ENCODE peak calls at places on chromosomes 3 and 15, in nine cellular contexts. One of them, this sample, is unnamed.
A peak's percentile ranks its signal among the peaks of the same experiment; 100 is the strongest.

GRCh38 chr3:124033360-124034015 is 41.6 kb upstream of the ROPN1 start:
- DNase-seq in IMR-90: no peak
- DNase-seq in stomach: no peak
- DNase-seq in HCT116: no peak
- DNase-seq in heart left ventricle: peak; percentile 72
- DNase-seq in gastrocnemius medialis: no peak
- DNase-seq in ovary: no peak
- DNase-seq in transverse colon: peak; percentile 10
- DNase-seq in A549: peak; percentile 11
- DNase-seq in this sample: no peak

GRCh38 chr3:187368765-187369450 is 723 bp downstream of the RTP4 start:
- DNase-seq in IMR-90: no peak
- DNase-seq in stomach: no peak
- DNase-seq in HCT116: no peak
- DNase-seq in heart left ventricle: no peak
- DNase-seq in gastrocnemius medialis: no peak
- DNase-seq in ovary: no peak
- DNase-seq in transverse colon: no peak
- DNase-seq in A549: no peak
- DNase-seq in this sample: no peak

GRCh38 chr3:64022451-64023186 is 675 bp downstream of the PSMD6 start:
- DNase-seq in IMR-90: no peak
- DNase-seq in stomach: no peak
- DNase-seq in HCT116: no peak
- DNase-seq in heart left ventricle: no peak
- DNase-seq in gastrocnemius medialis: peak; percentile 36
- DNase-seq in ovary: no peak
- DNase-seq in transverse colon: no peak
- DNase-seq in A549: no peak
- DNase-seq in this sample: peak; percentile 51

GRCh38 chr3:9452417-9452816 is 55.0 kb downstream of the SETD5 start:
- DNase-seq in IMR-90: peak; percentile 19
- DNase-seq in stomach: no peak
- DNase-seq in HCT116: no peak
- DNase-seq in heart left ventricle: no peak
- DNase-seq in gastrocnemius medialis: no peak
- DNase-seq in ovary: no peak
- DNase-seq in transverse colon: no peak
- DNase-seq in A549: no peak
- DNase-seq in this sample: peak; percentile 9

GRCh38 chr3:112769624-112770023 is 77.0 kb downstream of the CD200R1L start:
- DNase-seq in IMR-90: peak; percentile 77
- DNase-seq in stomach: no peak
- DNase-seq in HCT116: no peak
- DNase-seq in heart left ventricle: no peak
- DNase-seq in gastrocnemius medialis: no peak
- DNase-seq in ovary: no peak
- DNase-seq in transverse colon: no peak
- DNase-seq in A549: no peak
- DNase-seq in this sample: no peak

GRCh38 chr3:44125882-44126281 is 115.8 kb upstream of the TOPAZ1 start:
- DNase-seq in IMR-90: no peak
- DNase-seq in stomach: no peak
- DNase-seq in HCT116: no peak
- DNase-seq in heart left ventricle: no peak
- DNase-seq in gastrocnemius medialis: no peak
- DNase-seq in ovary: no peak
- DNase-seq in transverse colon: no peak
- DNase-seq in A549: no peak
- DNase-seq in this sample: no peak

GRCh38 chr15:63783441-63783840 is 50.3 kb downstream of the HERC1 start:
- DNase-seq in IMR-90: no peak
- DNase-seq in stomach: no peak
- DNase-seq in HCT116: no peak
- DNase-seq in heart left ventricle: no peak
- DNase-seq in gastrocnemius medialis: no peak
- DNase-seq in ovary: no peak
- DNase-seq in transverse colon: no peak
- DNase-seq in A549: no peak
- DNase-seq in this sample: no peak

GRCh38 chr3:33578325-33579180 is 138.3 kb upstream of the UBP1 start:
- DNase-seq in IMR-90: peak; percentile 35
- DNase-seq in stomach: no peak
- DNase-seq in HCT116: no peak
- DNase-seq in heart left ventricle: no peak
- DNase-seq in gastrocnemius medialis: no peak
- DNase-seq in ovary: no peak
- DNase-seq in transverse colon: no peak
- DNase-seq in A549: peak; percentile 82
- DNase-seq in this sample: no peak

GRCh38 chr3:132174500-132174899 is 139.7 kb upstream of the CPNE4 start:
- DNase-seq in IMR-90: no peak
- DNase-seq in stomach: no peak
- DNase-seq in HCT116: no peak
- DNase-seq in heart left ventricle: no peak
- DNase-seq in gastrocnemius medialis: no peak
- DNase-seq in ovary: no peak
- DNase-seq in transverse colon: no peak
- DNase-seq in A549: peak; percentile 22
- DNase-seq in this sample: no peak

GRCh38 chr15:61871926-61872522 is 188.2 kb downstream of the VPS13C start:
- DNase-seq in IMR-90: peak; percentile 20
- DNase-seq in stomach: no peak
- DNase-seq in HCT116: peak; percentile 12
- DNase-seq in heart left ventricle: no peak
- DNase-seq in gastrocnemius medialis: no peak
- DNase-seq in ovary: no peak
- DNase-seq in transverse colon: no peak
- DNase-seq in A549: peak; percentile 32
- DNase-seq in this sample: peak; percentile 26

GRCh38 chr3:32583708-32584107 is 13.1 kb upstream of the DYNC1LI1 start:
- DNase-seq in IMR-90: peak; percentile 66
- DNase-seq in stomach: no peak
- DNase-seq in HCT116: no peak
- DNase-seq in heart left ventricle: no peak
- DNase-seq in gastrocnemius medialis: no peak
- DNase-seq in ovary: no peak
- DNase-seq in transverse colon: no peak
- DNase-seq in A549: no peak
- DNase-seq in this sample: no peak

GRCh38 chr3:128794788-128795649 is 69.0 kb downstream of the RAB7A start:
- DNase-seq in IMR-90: peak; percentile 61
- DNase-seq in stomach: peak; percentile 48
- DNase-seq in HCT116: peak; percentile 46
- DNase-seq in heart left ventricle: no peak
- DNase-seq in gastrocnemius medialis: peak; percentile 67
- DNase-seq in ovary: peak; percentile 34
- DNase-seq in transverse colon: peak; percentile 61
- DNase-seq in A549: peak; percentile 54
- DNase-seq in this sample: peak; percentile 83

GRCh38 chr3:172749201-172749965 is 1.1 kb upstream of the ECT2 start:
- DNase-seq in IMR-90: peak; percentile 96
- DNase-seq in stomach: peak; percentile 39
- DNase-seq in HCT116: peak; percentile 90
- DNase-seq in heart left ventricle: no peak
- DNase-seq in gastrocnemius medialis: no peak
- DNase-seq in ovary: no peak
- DNase-seq in transverse colon: no peak
- DNase-seq in A549: peak; percentile 98
- DNase-seq in this sample: no peak

GRCh38 chr3:95097493-95097892 is 1034.6 kb downstream of the NSUN3 start:
- DNase-seq in IMR-90: no peak
- DNase-seq in stomach: peak; percentile 29
- DNase-seq in HCT116: no peak
- DNase-seq in heart left ventricle: no peak
- DNase-seq in gastrocnemius medialis: no peak
- DNase-seq in ovary: no peak
- DNase-seq in transverse colon: peak; percentile 7
- DNase-seq in A549: no peak
- DNase-seq in this sample: no peak

GRCh38 chr15:64096486-64097431 is 977 bp downstream of the SNX1 start:
- DNase-seq in IMR-90: peak; percentile 43
- DNase-seq in stomach: no peak
- DNase-seq in HCT116: no peak
- DNase-seq in heart left ventricle: no peak
- DNase-seq in gastrocnemius medialis: no peak
- DNase-seq in ovary: no peak
- DNase-seq in transverse colon: no peak
- DNase-seq in A549: peak; percentile 49
- DNase-seq in this sample: peak; percentile 73

GRCh38 chr3:108662141-108662738 is 72.7 kb downstream of the DZIP3 start:
- DNase-seq in IMR-90: peak; percentile 83
- DNase-seq in stomach: no peak
- DNase-seq in HCT116: peak; percentile 43
- DNase-seq in heart left ventricle: no peak
- DNase-seq in gastrocnemius medialis: peak; percentile 14
- DNase-seq in ovary: no peak
- DNase-seq in transverse colon: no peak
- DNase-seq in A549: peak; percentile 69
- DNase-seq in this sample: peak; percentile 79

GRCh38 chr15:74402337-74402839 is 31.4 kb downstream of the SEMA7A start:
- DNase-seq in IMR-90: no peak
- DNase-seq in stomach: no peak
- DNase-seq in HCT116: no peak
- DNase-seq in heart left ventricle: no peak
- DNase-seq in gastrocnemius medialis: no peak
- DNase-seq in ovary: no peak
- DNase-seq in transverse colon: no peak
- DNase-seq in A549: no peak
- DNase-seq in this sample: no peak

GRCh38 chr3:101806491-101806890 is 27.5 kb downstream of the NXPE3 start:
- DNase-seq in IMR-90: no peak
- DNase-seq in stomach: no peak
- DNase-seq in HCT116: no peak
- DNase-seq in heart left ventricle: no peak
- DNase-seq in gastrocnemius medialis: no peak
- DNase-seq in ovary: no peak
- DNase-seq in transverse colon: no peak
- DNase-seq in A549: no peak
- DNase-seq in this sample: no peak

GRCh38 chr3:28745904-28746617 is 397.4 kb upstream of the AZI2 start:
- DNase-seq in IMR-90: no peak
- DNase-seq in stomach: no peak
- DNase-seq in HCT116: no peak
- DNase-seq in heart left ventricle: no peak
- DNase-seq in gastrocnemius medialis: peak; percentile 46
- DNase-seq in ovary: no peak
- DNase-seq in transverse colon: no peak
- DNase-seq in A549: no peak
- DNase-seq in this sample: no peak

DNA sequence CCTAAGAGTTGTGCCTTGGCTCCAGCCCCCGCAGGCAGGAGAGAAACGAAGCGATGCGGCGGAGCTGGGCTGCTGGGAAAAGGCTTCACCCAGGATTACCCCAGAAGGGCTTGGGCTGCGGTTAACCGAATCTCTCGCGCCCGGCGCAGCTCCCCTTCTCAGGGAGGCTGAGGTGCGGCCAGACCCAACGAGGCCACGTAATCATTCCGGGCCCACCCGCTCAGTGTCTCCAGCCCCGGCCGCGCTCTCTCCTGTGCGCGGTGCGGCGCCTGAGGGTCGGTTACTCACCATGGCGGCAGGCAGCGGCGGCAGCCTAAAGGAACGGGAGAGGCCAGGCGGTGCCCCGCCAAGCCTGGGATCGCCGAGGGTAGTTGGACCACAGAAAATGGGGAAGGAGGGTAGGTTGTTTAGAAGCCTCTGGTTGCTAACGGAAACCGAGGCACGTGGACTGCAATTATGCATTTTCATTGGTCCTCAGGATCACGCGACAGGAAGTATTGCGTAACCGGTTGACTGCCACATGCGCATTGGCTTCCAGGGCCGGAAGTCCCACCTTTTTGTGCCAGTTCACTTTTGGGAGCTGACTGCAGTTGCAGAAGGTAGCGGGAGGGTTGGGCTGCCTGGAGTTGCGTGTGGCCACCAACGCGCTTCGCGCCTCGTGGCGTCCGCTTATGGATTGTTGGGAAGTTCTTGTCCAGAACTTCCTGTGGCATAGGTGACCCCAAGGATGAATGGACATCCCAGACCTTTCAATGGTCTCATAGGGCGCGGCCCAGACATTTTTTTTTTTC is at the start of gene LZTFL1:
- DNase-seq in IMR-90: peak; percentile 98
- DNase-seq in stomach: peak; percentile 93
- DNase-seq in HCT116: peak; percentile 96
- DNase-seq in heart left ventricle: peak; percentile 90
- DNase-seq in gastrocnemius medialis: peak; percentile 95
- DNase-seq in ovary: peak; percentile 91
- DNase-seq in transverse colon: peak; percentile 94
- DNase-seq in A549: peak; percentile 97
- DNase-seq in this sample: peak; percentile 95
- TF ChIP-seq POLR2A in IMR-90: peak; percentile 58
- TF ChIP-seq POLR2A in stomach: no peak
- TF ChIP-seq POLR2A in HCT116: peak; percentile 87
- TF ChIP-seq POLR2A in heart left ventricle: no peak
- TF ChIP-seq POLR2A in gastrocnemius medialis: no peak
- TF ChIP-seq POLR2A in ovary: no peak
- TF ChIP-seq POLR2A in transverse colon: peak; percentile 28
- TF ChIP-seq POLR2A in A549: peak; percentile 53
- TF ChIP-seq POLR2A in this sample: peak; percentile 69

GRCh38 chr3:53232641-53233377 is 23.0 kb downstream of the TKT start:
- DNase-seq in IMR-90: no peak
- DNase-seq in stomach: no peak
- DNase-seq in HCT116: no peak
- DNase-seq in heart left ventricle: no peak
- DNase-seq in gastrocnemius medialis: no peak
- DNase-seq in ovary: no peak
- DNase-seq in transverse colon: no peak
- DNase-seq in A549: no peak
- DNase-seq in this sample: no peak
- TF ChIP-seq POLR2A in IMR-90: no peak
- TF ChIP-seq POLR2A in stomach: no peak
- TF ChIP-seq POLR2A in HCT116: no peak
- TF ChIP-seq POLR2A in heart left ventricle: no peak
- TF ChIP-seq POLR2A in gastrocnemius medialis: no peak
- TF ChIP-seq POLR2A in ovary: no peak
- TF ChIP-seq POLR2A in transverse colon: no peak
- TF ChIP-seq POLR2A in A549: no peak
- TF ChIP-seq POLR2A in this sample: no peak

DNA sequence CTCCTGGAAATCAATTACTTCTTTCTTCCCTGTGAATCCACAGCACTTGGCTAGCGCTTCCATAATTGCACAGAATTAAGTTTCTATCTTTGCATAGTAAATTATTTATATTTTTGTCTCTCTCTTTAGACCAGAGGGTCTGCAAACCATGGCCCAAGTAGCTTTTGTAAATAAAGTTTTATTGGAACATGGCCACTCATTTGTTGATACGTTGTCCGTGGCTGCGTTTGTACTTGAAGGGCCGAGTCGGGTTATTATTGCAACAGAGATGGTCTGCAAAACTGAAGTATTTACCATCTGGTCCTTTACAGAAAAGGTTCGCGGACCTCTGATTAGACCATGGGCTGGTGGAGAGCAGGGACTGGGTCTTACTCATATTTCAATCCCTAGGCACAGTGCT is 102.5 kb downstream of the RPLP1 start:
- DNase-seq in IMR-90: no peak
- DNase-seq in stomach: no peak
- DNase-seq in HCT116: no peak
- DNase-seq in heart left ventricle: no peak
- DNase-seq in gastrocnemius medialis: no peak
- DNase-seq in ovary: no peak
- DNase-seq in transverse colon: no peak
- DNase-seq in A549: no peak
- DNase-seq in this sample: no peak
- TF ChIP-seq POLR2A in IMR-90: no peak
- TF ChIP-seq POLR2A in stomach: no peak
- TF ChIP-seq POLR2A in HCT116: no peak
- TF ChIP-seq POLR2A in heart left ventricle: no peak
- TF ChIP-seq POLR2A in gastrocnemius medialis: no peak
- TF ChIP-seq POLR2A in ovary: no peak
- TF ChIP-seq POLR2A in transverse colon: no peak
- TF ChIP-seq POLR2A in A549: no peak
- TF ChIP-seq POLR2A in this sample: no peak

GRCh38 chr15:76931397-76932089 is at the start of gene RCN2:
- DNase-seq in IMR-90: peak; percentile 90
- DNase-seq in stomach: peak; percentile 97
- DNase-seq in HCT116: peak; percentile 81
- DNase-seq in heart left ventricle: peak; percentile 98
- DNase-seq in gastrocnemius medialis: peak; percentile 95
- DNase-seq in ovary: peak; percentile 93
- DNase-seq in transverse colon: peak; percentile 97
- DNase-seq in A549: peak; percentile 95
- DNase-seq in this sample: peak; percentile 94
- TF ChIP-seq POLR2A in IMR-90: peak; percentile 24
- TF ChIP-seq POLR2A in stomach: no peak
- TF ChIP-seq POLR2A in HCT116: peak; percentile 68
- TF ChIP-seq POLR2A in heart left ventricle: peak; percentile 81
- TF ChIP-seq POLR2A in gastrocnemius medialis: peak; percentile 89
- TF ChIP-seq POLR2A in ovary: peak; percentile 69
- TF ChIP-seq POLR2A in transverse colon: peak; percentile 93
- TF ChIP-seq POLR2A in A549: peak; percentile 96
- TF ChIP-seq POLR2A in this sample: peak; percentile 94

This sample was measured in erythroblast.